ENCODE peak calls at places on chromosomes 5 and 9, in nine cellular contexts. V is A549, Y is transverse colon, E is PC-3, L is spleen, O is SK-N-SH, X is neural progenitor cell, I is heart right ventricle, R is sigmoid colon. J is an unnamed sample.

GRCh38 chr5:40224421-40224820 is 455.3 kb upstream of the PTGER4 start:
- DNase-seq in V (no peak), Y (no peak), E (peak; percentile 82), L (no peak), O (no peak), X (no peak), I (no peak), R (no peak), J (no peak)

GRCh38 chr9:4567601-4568000 is 77.3 kb downstream of the SLC1A1 start:
- DNase-seq in V (no peak), Y (no peak), E (no peak), L (no peak), O (no peak), X (no peak), I (no peak), R (no peak), J (no peak)

GRCh38 chr9:92706218-92706940 is 36.4 kb upstream of the IPPK start:
- DNase-seq in V (no peak), Y (no peak), E (peak; percentile 60), L (no peak), O (no peak), X (peak; percentile 55), I (no peak), R (no peak), J (no peak)

GRCh38 chr5:53331463-53331862 is 149.0 kb upstream of the FST start:
- DNase-seq in V (no peak), Y (no peak), E (peak; percentile 74), L (no peak), O (no peak), X (no peak), I (no peak), R (no peak), J (no peak)

GRCh38 chr5:138334867-138335447 is 3.1 kb upstream of the FAM53C start:
- DNase-seq in V (peak; percentile 46), Y (no peak), E (no peak), L (no peak), O (no peak), X (no peak), I (no peak), R (no peak), J (no peak)

GRCh38 chr5:176526462-176526861 is 10.7 kb downstream of the RNF44 start:
- DNase-seq in V (no peak), Y (no peak), E (no peak), L (peak; percentile 64), O (no peak), X (no peak), I (no peak), R (no peak), J (no peak)

GRCh38 chr5:135833961-135834638 is 363 bp upstream of the SLC25A48 start:
- DNase-seq in V (no peak), Y (no peak), E (peak; percentile 23), L (peak; percentile 66), O (no peak), X (no peak), I (no peak), R (no peak), J (no peak)

GRCh38 chr9:107481035-107481434 is 8.5 kb downstream of the KLF4 start:
- DNase-seq in V (peak; percentile 32), Y (no peak), E (peak; percentile 38), L (no peak), O (no peak), X (no peak), I (no peak), R (no peak), J (no peak)

GRCh38 chr5:179794575-179794974 is 789 bp downstream of the LTC4S start:
- DNase-seq in V (no peak), Y (no peak), E (no peak), L (peak; percentile 79), O (no peak), X (no peak), I (no peak), R (peak; percentile 69), J (no peak)

GRCh38 chr5:166716856-166717492 is 1574.5 kb upstream of the WWC1 start:
- DNase-seq in V (no peak), Y (no peak), E (no peak), L (no peak), O (no peak), X (no peak), I (no peak), R (no peak), J (no peak)

GRCh38 chr5:126915496-126915895 is 114.9 kb downstream of the MARCHF3 start:
- DNase-seq in V (no peak), Y (no peak), E (no peak), L (no peak), O (no peak), X (no peak), I (no peak), R (no peak), J (no peak)

GRCh38 chr9:29514336-29514735 is 1941.1 kb upstream of the C9orf72 start:
- DNase-seq in V (no peak), Y (no peak), E (no peak), L (no peak), O (no peak), X (peak; percentile 36), I (no peak), R (no peak), J (no peak)

GRCh38 chr5:43643327-43643726 is 40.3 kb downstream of the NNT start:
- DNase-seq in V (no peak), Y (no peak), E (no peak), L (no peak), O (no peak), X (no peak), I (no peak), R (no peak), J (no peak)

DNA sequence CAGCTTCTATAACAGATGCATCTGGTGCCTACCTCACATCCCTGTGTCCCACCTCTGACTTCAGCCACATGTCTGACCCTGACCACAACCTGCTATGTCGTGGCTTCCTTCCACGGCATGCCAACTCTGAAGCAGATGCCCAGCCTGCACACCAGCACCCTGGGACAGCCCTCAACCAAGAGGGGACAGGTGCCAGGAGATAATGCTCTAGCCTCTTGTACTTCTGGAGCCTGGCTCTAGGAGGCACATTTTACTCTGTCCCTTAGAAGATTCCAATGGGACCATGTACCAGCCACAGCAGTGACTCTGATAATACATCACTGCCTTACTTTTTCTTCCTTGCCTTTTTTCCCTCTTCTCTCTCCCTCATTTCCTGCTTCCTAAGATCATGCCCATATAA is 51.4 kb downstream of the EBF1 start:
- DNase-seq in V (no peak), Y (no peak), E (no peak), L (no peak), O (no peak), X (no peak), I (no peak), R (no peak), J (no peak)
- H3K4me1 ChIP-seq in V (no peaks in the 10 kb centered on the region), Y (peaks cover 9% of the 10 kb centered on the region), E (no peaks in the 10 kb centered on the region), L (peaks cover 41% of the 10 kb centered on the region), O (peaks cover 3% of the 10 kb centered on the region), X (peaks cover 28% of the 10 kb centered on the region), I (peaks cover 66% of the 10 kb centered on the region), R (peaks cover 31% of the 10 kb centered on the region), J (no peaks in the 10 kb centered on the region)

GRCh38 chr5:151155777-151156731 is 1.5 kb downstream of the ANXA6 start:
- DNase-seq in V (no peak), Y (peak; percentile 31), E (no peak), L (peak; percentile 84), O (peak; percentile 87), X (peak; percentile 24), I (peak; percentile 32), R (peak; percentile 77), J (no peak)
- H3K4me1 ChIP-seq in V (peaks cover 17% of the 10 kb centered on the region), Y (peaks cover 28% of the 10 kb centered on the region), E (peaks cover 28% of the 10 kb centered on the region), L (peaks cover 74% of the 10 kb centered on the region), O (peaks cover 38% of the 10 kb centered on the region), X (peaks cover 19% of the 10 kb centered on the region), I (peaks cover 64% of the 10 kb centered on the region), R (peaks cover 70% of the 10 kb centered on the region), J (peaks cover 58% of the 10 kb centered on the region)

DNA sequence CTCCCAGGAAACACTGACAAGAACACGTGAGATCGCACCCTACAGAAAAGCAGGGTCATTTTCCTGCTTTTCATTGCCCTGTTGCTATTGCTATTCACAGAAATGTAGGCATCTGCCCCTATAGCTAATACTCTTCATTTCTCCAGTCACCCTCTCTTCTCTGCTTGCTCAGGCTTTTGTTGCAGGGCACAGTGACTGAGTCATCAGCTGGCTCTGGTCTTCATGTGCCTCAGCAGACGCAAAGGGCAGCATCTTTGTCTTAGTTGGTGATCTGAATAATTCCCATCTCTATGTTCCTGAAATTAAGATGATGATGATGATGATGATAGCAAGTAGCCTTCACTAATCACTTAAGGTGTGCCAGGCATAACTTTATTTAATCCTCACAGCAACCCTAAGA is 133.2 kb upstream of the STK32A start:
- DNase-seq in V (no peak), Y (no peak), E (no peak), L (no peak), O (no peak), X (no peak), I (no peak), R (no peak), J (no peak)
- H3K4me1 ChIP-seq in V (no peaks in the 10 kb centered on the region), Y (no peaks in the 10 kb centered on the region), E (no peaks in the 10 kb centered on the region), L (no peaks in the 10 kb centered on the region), O (peaks cover 18% of the 10 kb centered on the region), X (peaks cover 4% of the 10 kb centered on the region), I (peaks cover 8% of the 10 kb centered on the region), R (no peaks in the 10 kb centered on the region), J (no peaks in the 10 kb centered on the region)

DNA sequence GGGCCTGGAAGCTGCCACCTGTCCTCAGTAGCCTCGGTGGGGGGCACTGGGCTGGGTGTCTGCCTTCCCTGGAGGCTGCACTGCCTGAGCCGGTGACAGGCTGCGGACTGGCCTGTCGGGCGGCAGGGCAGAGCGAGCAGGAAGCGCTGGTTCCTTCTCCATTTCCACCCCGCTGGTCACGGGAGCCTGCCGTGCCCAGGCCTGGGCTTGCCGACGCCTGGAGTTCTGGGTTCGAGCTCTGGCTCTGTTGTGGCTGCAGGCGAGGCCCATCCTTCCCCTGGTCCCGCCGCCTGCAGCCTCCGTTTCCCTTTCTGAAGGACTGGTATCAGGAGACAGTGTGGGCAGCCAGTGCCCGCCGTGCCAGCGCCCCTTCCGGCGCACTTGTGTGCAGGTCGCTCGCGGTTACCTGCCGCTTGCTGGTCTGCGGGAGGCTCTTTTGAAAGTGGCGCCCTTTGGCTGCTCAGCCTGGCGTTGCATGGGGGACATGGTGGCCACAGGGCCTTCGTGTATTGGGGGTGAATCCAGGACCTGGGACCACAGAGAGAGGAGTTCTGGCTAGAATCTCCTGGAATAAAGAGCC is 34.0 kb downstream of the RXRA start:
- DNase-seq in V (no peak), Y (no peak), E (no peak), L (peak; percentile 89), O (no peak), X (no peak), I (no peak), R (no peak), J (no peak)
- H3K4me1 ChIP-seq in V (peaks cover 29% of the 10 kb centered on the region), Y (peaks cover 59% of the 10 kb centered on the region), E (peaks cover 24% of the 10 kb centered on the region), L (peaks cover 79% of the 10 kb centered on the region), O (peaks cover 86% of the 10 kb centered on the region), X (peaks cover 8% of the 10 kb centered on the region), I (peaks cover 90% of the 10 kb centered on the region), R (peaks cover 56% of the 10 kb centered on the region), J (no peaks in the 10 kb centered on the region)

GRCh38 chr5:122847687-122848081 is 2.3 kb downstream of the SNX24 start:
- DNase-seq in V (no peak), Y (no peak), E (peak; percentile 60), L (no peak), O (no peak), X (no peak), I (no peak), R (no peak), J (no peak)
- H3K4me1 ChIP-seq in V (peaks cover 54% of the 10 kb centered on the region), Y (peaks cover 12% of the 10 kb centered on the region), E (peaks cover 52% of the 10 kb centered on the region), L (peaks cover 28% of the 10 kb centered on the region), O (peaks cover 7% of the 10 kb centered on the region), X (peaks cover 7% of the 10 kb centered on the region), I (peaks cover 17% of the 10 kb centered on the region), R (peaks cover 31% of the 10 kb centered on the region), J (no peaks in the 10 kb centered on the region)

J was measured in Peyer's patch.